ENCODE peak calls at places on chromosomes 13 and 19, in ten cellular contexts. Z is CD8-positive, alpha-beta T cell; B is IMR-90; L is heart right ventricle; T is A549; K is adrenal gland; M is fibroblast of lung; F is HCT116; X is ovary; R is breast epithelium. C is an unnamed sample.

GRCh38 chr19:2289714-2290435 is 7.9 kb upstream of the PEAK3 start:
- DNase-seq in Z (peak; percentile 88), B (no peak), L (no peak), T (no peak), K (no peak), M (no peak), F (no peak), X (no peak), R (no peak), C (no peak)

GRCh38 chr19:49988433-49988832 is 27.5 kb upstream of the SIGLEC11 start:
- DNase-seq in Z (no peak), B (peak; percentile 83), L (no peak), T (no peak), K (no peak), M (peak; percentile 29), F (no peak), X (no peak), R (no peak), C (no peak)

GRCh38 chr19:4096049-4096892 is 27.7 kb downstream of the MAP2K2 start:
- DNase-seq in Z (no peak), B (no peak), L (no peak), T (no peak), K (no peak), M (no peak), F (no peak), X (no peak), R (no peak), C (no peak)

GRCh38 chr13:22154041-22154440 is 483.2 kb downstream of the FGF9 start:
- DNase-seq in Z (no peak), B (no peak), L (no peak), T (no peak), K (no peak), M (no peak), F (no peak), X (no peak), R (no peak), C (no peak)

GRCh38 chr19:33905937-33906577 is 109.4 kb downstream of the KCTD15 start:
- DNase-seq in Z (no peak), B (no peak), L (peak; percentile 80), T (peak; percentile 52), K (peak; percentile 67), M (no peak), F (no peak), X (peak; percentile 74), R (peak; percentile 73), C (no peak)

GRCh38 chr19:18021121-18021755 is 13.3 kb downstream of the ARRDC2 start:
- DNase-seq in Z (peak; percentile 79), B (peak; percentile 88), L (peak; percentile 91), T (no peak), K (peak; percentile 94), M (peak; percentile 71), F (no peak), X (no peak), R (peak; percentile 83), C (no peak)

GRCh38 chr13:45659536-45659935 is 42.6 kb upstream of the CBY2 start:
- DNase-seq in Z (no peak), B (no peak), L (no peak), T (no peak), K (no peak), M (no peak), F (no peak), X (no peak), R (no peak), C (no peak)

GRCh38 chr13:103510007-103510406 is 443.8 kb upstream of the SLC10A2 start:
- DNase-seq in Z (no peak), B (no peak), L (no peak), T (no peak), K (no peak), M (no peak), F (no peak), X (no peak), R (no peak), C (no peak)

GRCh38 chr19:2615782-2616181 is 86.7 kb downstream of the GNG7 start:
- DNase-seq in Z (no peak), B (no peak), L (no peak), T (no peak), K (no peak), M (no peak), F (no peak), X (no peak), R (no peak), C (no peak)

GRCh38 chr13:61246351-61246750 is 169.3 kb downstream of the PCDH20 start:
- DNase-seq in Z (no peak), B (no peak), L (no peak), T (no peak), K (no peak), M (no peak), F (no peak), X (no peak), R (no peak), C (no peak)

GRCh38 chr19:34155686-34156085 is 16.6 kb upstream of the LSM14A start:
- DNase-seq in Z (no peak), B (peak; percentile 65), L (no peak), T (no peak), K (peak; percentile 11), M (no peak), F (no peak), X (no peak), R (no peak), C (no peak)

GRCh38 chr19:35013820-35014754 is 14.0 kb downstream of the GRAMD1A start:
- DNase-seq in Z (peak; percentile 84), B (no peak), L (no peak), T (no peak), K (no peak), M (no peak), F (no peak), X (no peak), R (no peak), C (no peak)

GRCh38 chr13:113916330-113916815 is 52.5 kb upstream of the GAS6 start:
- DNase-seq in Z (peak; percentile 35), B (peak; percentile 60), L (no peak), T (no peak), K (no peak), M (peak; percentile 84), F (no peak), X (no peak), R (peak; percentile 16), C (no peak)

GRCh38 chr19:33292595-33293254 is 9.6 kb downstream of the CEBPA start:
- DNase-seq in Z (no peak), B (no peak), L (no peak), T (no peak), K (no peak), M (no peak), F (no peak), X (no peak), R (no peak), C (no peak)

GRCh38 chr13:40492511-40492910 is 173.9 kb downstream of the FOXO1 start:
- DNase-seq in Z (no peak), B (no peak), L (peak; percentile 65), T (no peak), K (no peak), M (no peak), F (no peak), X (no peak), R (no peak), C (no peak)
- H3K4me1 ChIP-seq in Z (peaks cover 82% of the 10 kb centered on the region), B (no peaks in the 10 kb centered on the region), L (peaks cover 26% of the 10 kb centered on the region), T (peaks cover 17% of the 10 kb centered on the region), K (no peaks in the 10 kb centered on the region), M (no peaks in the 10 kb centered on the region), F (peaks cover 7% of the 10 kb centered on the region), X (peaks cover 3% of the 10 kb centered on the region), R (no peaks in the 10 kb centered on the region), C (no peaks in the 10 kb centered on the region)

DNA sequence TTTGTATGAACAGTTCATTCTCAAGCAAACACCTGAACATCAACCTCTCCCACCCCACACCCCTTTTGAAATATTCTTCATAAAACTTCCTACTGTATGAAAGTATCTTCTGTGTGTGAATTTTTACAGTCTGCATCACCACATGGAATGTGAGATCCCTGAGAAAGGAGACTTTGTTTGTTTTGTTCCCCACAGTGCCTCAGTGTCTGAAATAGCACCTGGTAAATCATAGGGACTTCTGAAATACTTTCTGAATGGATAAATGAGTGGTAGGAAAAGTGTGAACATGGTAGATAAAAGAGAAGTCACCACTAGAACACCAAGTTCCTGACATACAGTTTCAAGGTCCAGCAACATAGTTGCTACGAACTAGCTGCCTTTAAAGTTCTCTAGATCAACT is 1071.2 kb downstream of the EFNB2 start:
- DNase-seq in Z (no peak), B (peak; percentile 43), L (no peak), T (no peak), K (no peak), M (no peak), F (no peak), X (no peak), R (no peak), C (no peak)
- H3K4me1 ChIP-seq in Z (no peaks in the 10 kb centered on the region), B (no peaks in the 10 kb centered on the region), L (no peaks in the 10 kb centered on the region), T (no peaks in the 10 kb centered on the region), K (no peaks in the 10 kb centered on the region), M (no peaks in the 10 kb centered on the region), F (no peaks in the 10 kb centered on the region), X (no peaks in the 10 kb centered on the region), R (no peaks in the 10 kb centered on the region), C (peaks cover 3% of the 10 kb centered on the region)

GRCh38 chr13:46664195-46664594 is 111.2 kb downstream of the LRCH1 start:
- DNase-seq in Z (no peak), B (no peak), L (no peak), T (no peak), K (no peak), M (no peak), F (no peak), X (no peak), R (no peak), C (no peak)
- H3K4me1 ChIP-seq in Z (peaks cover 25% of the 10 kb centered on the region), B (peaks cover 10% of the 10 kb centered on the region), L (peaks cover 80% of the 10 kb centered on the region), T (peaks cover 96% of the 10 kb centered on the region), K (peaks cover 5% of the 10 kb centered on the region), M (peaks cover 8% of the 10 kb centered on the region), F (no peaks in the 10 kb centered on the region), X (peaks cover 9% of the 10 kb centered on the region), R (no peaks in the 10 kb centered on the region), C (peaks cover 7% of the 10 kb centered on the region)

GRCh38 chr19:55253264-55253663 is 5.6 kb downstream of the PPP6R1 start:
- DNase-seq in Z (no peak), B (no peak), L (no peak), T (no peak), K (no peak), M (no peak), F (no peak), X (no peak), R (no peak), C (no peak)

GRCh38 chr19:55255618-55256423 is 3.0 kb downstream of the PPP6R1 start:
- DNase-seq in Z (peak; percentile 61), B (peak; percentile 60), L (no peak), T (peak; percentile 85), K (no peak), M (no peak), F (no peak), X (no peak), R (no peak), C (no peak)

GRCh38 chr19:55252760-55253159 is 6.1 kb downstream of the PPP6R1 start:
- DNase-seq in Z (no peak), B (no peak), L (no peak), T (no peak), K (no peak), M (no peak), F (no peak), X (no peak), R (no peak), C (no peak)

GRCh38 chr19:55253842-55254624 is 4.8 kb downstream of the PPP6R1 start:
- DNase-seq in Z (peak; percentile 83), B (no peak), L (no peak), T (no peak), K (no peak), M (no peak), F (no peak), X (no peak), R (no peak), C (no peak)

DNA sequence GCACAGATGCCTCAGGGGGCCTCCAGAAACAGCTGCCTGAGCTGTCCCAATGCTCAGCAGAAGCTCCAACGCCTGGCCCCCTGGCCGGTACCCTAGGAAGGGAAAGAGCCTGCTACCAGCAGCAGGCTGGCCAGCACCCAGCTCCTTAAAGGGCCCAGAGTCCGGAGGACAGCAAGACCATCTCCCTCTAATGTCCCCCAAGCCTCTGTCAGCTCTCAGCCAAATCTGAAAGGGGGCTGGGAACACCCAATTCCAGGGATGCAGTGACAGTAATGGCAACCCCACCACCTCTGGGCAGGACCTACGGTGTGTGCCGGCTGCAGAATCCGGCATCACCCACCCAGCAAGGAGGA is 4.2 kb downstream of the PPP6R1 start:
- DNase-seq in Z (no peak), B (no peak), L (no peak), T (no peak), K (no peak), M (no peak), F (no peak), X (no peak), R (no peak), C (no peak)
- H3K4me1 ChIP-seq in Z (peaks cover 72% of the 10 kb centered on the region), B (peaks cover 15% of the 10 kb centered on the region), L (peaks cover 83% of the 10 kb centered on the region), T (peaks cover 32% of the 10 kb centered on the region), K (peaks cover 42% of the 10 kb centered on the region), M (peaks cover 3% of the 10 kb centered on the region), F (peaks cover 31% of the 10 kb centered on the region), X (peaks cover 15% of the 10 kb centered on the region), R (no peaks in the 10 kb centered on the region), C (peaks cover 4% of the 10 kb centered on the region)